ENCODE peak calls at places on chromosome 22, in five cellular contexts. Q is H9, E is mesenchymal stem cell, V is H1, X is trophoblast cell. I is an unnamed sample.

GRCh38 chr22:25235547-25236290 is 16.3 kb downstream of the CRYBB2 start:
- DNase-seq in Q (peak), X (peak), V (peak), E (peak), I (peak)

GRCh38 chr22:40203568-40203967 is 25.8 kb downstream of the TNRC6B start:
- DNase-seq in Q (no peak), E (no peak), X (no peak), V (no peak), I (no peak)

GRCh38 chr22:45216133-45217003 is 24.3 kb downstream of the KIAA0930 start:
- DNase-seq in E (peak), V (no peak), Q (peak), X (peak), I (no peak)

GRCh38 chr22:17552737-17553136 is 10.6 kb upstream of the SLC25A18 start:
- DNase-seq in X (no peak), V (no peak), Q (no peak), E (no peak), I (no peak)

GRCh38 chr22:41364955-41365354 is 16.8 kb upstream of the TEF start:
- DNase-seq in Q (no peak), E (no peak), V (no peak), X (peak), I (no peak)

GRCh38 chr22:40654522-40655167 is 18.1 kb upstream of the MRTFA start:
- DNase-seq in V (no peak), E (peak), Q (peak), X (no peak), I (no peak)

GRCh38 chr22:24359452-24360120 is 67.8 kb upstream of the ADORA2A start:
- DNase-seq in E (peak), V (no peak), X (no peak), Q (no peak), I (no peak)

GRCh38 chr22:46065733-46066454 is 84.4 kb upstream of the PPARA start:
- DNase-seq in X (no peak), E (no peak), Q (no peak), V (no peak), I (no peak)

GRCh38 chr22:39283312-39284141 is 35.9 kb downstream of the RPL3 start:
- DNase-seq in E (peak), X (peak), V (no peak), Q (no peak), I (no peak)

GRCh38 chr22:49975543-49976389 is 15.2 kb downstream of the PIM3 start:
- DNase-seq in V (no peak), Q (peak), E (no peak), X (no peak), I (no peak)

DNA sequence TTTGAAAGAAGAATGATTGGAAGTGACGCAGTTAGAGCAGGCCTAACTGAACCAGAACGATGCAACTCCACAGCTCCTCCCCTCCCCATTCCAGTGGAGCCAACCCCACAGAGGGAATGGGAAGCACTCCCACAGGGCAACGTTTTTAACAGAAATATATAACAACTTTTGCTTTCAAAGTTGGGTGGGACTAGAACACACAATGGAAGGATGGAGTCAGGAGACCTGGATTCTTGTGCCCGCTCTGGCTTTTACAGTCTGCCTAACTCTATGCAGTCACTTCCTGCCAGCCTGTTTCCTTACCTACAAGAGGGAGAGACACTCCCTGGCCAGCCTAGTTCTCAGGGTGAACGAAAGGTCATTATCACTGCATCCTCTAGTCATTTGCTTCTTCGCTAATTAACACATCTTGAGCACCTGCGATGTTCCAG is 75.5 kb downstream of the PACSIN2 start:
- DNase-seq in Q (no peak), E (no peak), X (no peak), V (no peak), I (no peak)
- H3K4ac ChIP-seq in Q (no peak), E (peak), X (no peak), V (no peak), I (no peak)

GRCh38 chr22:48588881-48589450 is 1238.7 kb downstream of the BRD1 start:
- DNase-seq in E (no peak), X (no peak), V (no peak), Q (no peak), I (no peak)
- H2BK12ac ChIP-seq in E (no peak), X (no peak), V (no peak), Q (no peak), I (no peak)

DNA sequence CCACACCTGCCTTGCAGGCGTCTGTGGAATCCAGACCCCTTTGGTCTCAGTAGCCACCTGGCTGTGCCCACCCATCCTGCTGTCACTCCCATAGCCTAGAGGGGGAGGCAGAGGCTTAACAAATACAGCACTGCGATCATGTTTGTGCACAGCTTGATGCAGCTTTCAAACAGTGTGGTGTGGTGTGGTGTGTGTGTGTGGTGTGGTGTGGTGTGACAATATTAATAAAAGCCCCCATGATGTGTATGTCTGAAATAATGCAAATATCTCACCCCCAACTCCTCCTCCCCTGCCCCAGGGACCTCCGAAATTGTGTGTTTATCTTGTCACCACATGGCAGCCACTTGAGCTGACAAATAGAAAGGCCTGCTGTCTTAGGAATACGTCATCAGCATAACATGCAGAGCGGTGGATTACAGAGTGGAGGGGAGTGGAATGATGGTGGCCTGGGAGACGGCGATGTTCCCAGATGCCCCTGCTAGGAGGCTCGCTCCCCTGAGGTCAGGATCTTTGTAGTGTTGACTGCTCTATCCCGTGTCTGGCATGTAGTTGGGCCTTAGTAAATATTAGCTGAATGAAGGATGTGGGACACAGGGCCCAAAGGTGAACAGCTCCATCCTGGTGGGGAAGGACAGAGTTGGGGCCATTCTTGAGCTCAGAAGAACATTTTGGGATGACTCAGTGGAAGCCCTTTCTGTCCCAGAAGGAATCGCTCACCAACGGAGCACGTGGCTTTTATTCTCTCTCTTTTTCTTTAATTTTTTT is 2.8 kb downstream of the PDXP start:
- DNase-seq in V (no peak), Q (no peak), X (no peak), E (peak), I (no peak)
- H3K4ac ChIP-seq in V (no peak), Q (no peak), X (no peak), E (no peak), I (no peak)

GRCh38 chr22:47990486-47990885 is 1228.0 kb downstream of the TBC1D22A start:
- DNase-seq in E (no peak), Q (no peak), V (no peak), X (no peak), I (no peak)
- H2BK12ac ChIP-seq in E (no peak), Q (no peak), V (no peak), X (no peak), I (no peak)

DNA sequence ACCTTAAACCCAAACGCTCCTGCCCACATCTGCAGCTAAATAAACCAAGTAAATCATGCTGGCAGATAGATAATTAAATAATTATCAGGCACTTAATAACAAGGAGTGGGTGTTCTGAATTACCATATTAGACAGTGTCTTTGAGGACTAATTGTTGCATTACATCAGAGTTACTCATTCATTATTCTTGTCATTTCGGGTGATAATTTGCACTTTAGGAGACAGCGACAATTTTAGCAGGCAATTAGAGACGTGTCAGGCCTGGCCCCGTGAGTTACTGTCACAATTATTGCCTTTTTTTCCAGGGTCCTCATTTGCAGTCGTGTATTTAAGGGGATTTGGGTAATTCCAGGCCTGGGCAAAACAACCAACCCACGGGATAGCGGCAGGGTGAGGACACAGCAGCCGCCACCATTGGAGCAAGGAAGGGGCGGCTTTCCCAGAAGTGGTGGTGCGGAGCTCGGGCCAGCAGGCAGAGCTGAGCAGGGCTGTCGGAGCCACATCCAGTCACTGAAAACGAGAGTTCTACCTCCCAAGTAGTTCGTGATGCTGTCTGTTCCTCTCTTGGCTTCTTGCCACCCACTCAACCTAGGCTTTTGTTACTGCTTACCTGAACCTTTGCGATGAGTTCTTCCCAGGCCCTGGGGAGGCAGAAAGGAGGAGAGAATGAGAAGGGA is 235.8 kb downstream of the MIAT start:
- DNase-seq in V (no peak), X (no peak), E (peak), Q (peak), I (no peak)
- H3K4ac ChIP-seq in V (no peak), X (no peak), E (peak), Q (no peak), I (no peak)

GRCh38 chr22:30665786-30666185 is 1.9 kb downstream of the DUSP18 start:
- DNase-seq in Q (no peak), V (no peak), E (no peak), X (no peak), I (no peak)

GRCh38 chr22:30667486-30668305 is at the start of gene DUSP18:
- DNase-seq in E (peak), V (peak), X (peak), Q (peak), I (peak)

GRCh38 chr22:30665266-30665665 is 2.4 kb downstream of the DUSP18 start:
- DNase-seq in Q (no peak), V (no peak), X (no peak), E (no peak), I (no peak)

GRCh38 chr22:30668306-30668655 is 606 bp upstream of the DUSP18 start:
- DNase-seq in E (no peak), X (no peak), V (no peak), Q (no peak), I (no peak)

DNA sequence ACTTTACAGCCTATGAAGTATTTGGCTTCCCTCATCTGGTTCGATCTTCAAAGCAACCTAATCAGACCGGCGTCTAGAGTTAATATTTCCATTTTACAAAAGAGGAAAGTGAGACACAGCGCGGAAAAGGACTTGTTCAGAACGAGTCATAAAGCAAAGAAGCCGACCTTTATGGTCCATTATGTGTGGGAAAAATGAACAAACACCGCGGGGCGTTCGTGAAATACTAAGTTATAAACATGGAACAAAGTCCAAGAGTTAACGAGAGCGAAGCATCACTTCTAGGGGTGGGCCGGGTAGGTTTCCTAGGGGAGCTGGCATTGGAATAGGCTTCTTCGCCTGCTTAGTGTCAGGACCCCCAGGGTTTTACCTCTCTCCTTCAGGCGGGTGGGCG is 586 bp downstream of the DUSP18 start:
- DNase-seq in Q (no peak), E (no peak), X (no peak), V (no peak), I (no peak)
- H2BK12ac ChIP-seq in Q (no peak), E (no peak), X (no peak), V (no peak), I (no peak)